ENCODE peak calls at places on chromosomes 6 and 20, in ten cellular contexts. Y is stimulated activated CD8-positive, alpha-beta memory T cell treated with anti-CD3 and anti-CD28 coated beads, Interleukin-7, amount 100 ng/mL, for 1 hour; F is dorsolateral prefrontal cortex; D is HS-5; N is globus pallidus; B is choroid plexus epithelial cell; X is NCI-H1092; G is AG08395; J is stromal cell of bone marrow; P is fibroblast of lung. S is an unnamed sample.

GRCh38 chr20:6169251-6169650 is 46.4 kb upstream of the FERMT1 start:
- DNase-seq in P (peak), B (peak), X (no peak), F (no peak), G (peak), J (no peak), D (peak), N (no peak), Y (no peak), S (peak)

GRCh38 chr20:16020971-16021370 is 552.3 kb downstream of the KIF16B start:
- DNase-seq in P (peak), B (peak), Y (no peak), J (peak), X (no peak), D (peak), G (peak), F (no peak), N (no peak), S (peak)

GRCh38 chr6:131070061-131070460 is 7.0 kb upstream of the EPB41L2 start:
- DNase-seq in X (no peak), P (no peak), G (no peak), D (no peak), B (no peak), F (no peak), Y (no peak), J (no peak), N (no peak), S (no peak)

GRCh38 chr6:118812972-118813371 is 81.0 kb upstream of the ASF1A start:
- DNase-seq in J (peak), Y (no peak), F (no peak), P (peak), B (no peak), D (peak), G (no peak), X (no peak), N (no peak), S (peak)

GRCh38 chr20:48169650-48170049 is 384.4 kb upstream of the SULF2 start:
- DNase-seq in N (no peak), P (no peak), D (no peak), G (no peak), Y (no peak), B (no peak), J (no peak), F (no peak), X (no peak), S (no peak)

GRCh38 chr6:124430741-124431140 is 531.5 kb upstream of the RNF217 start:
- DNase-seq in G (no peak), P (peak), N (no peak), D (no peak), Y (no peak), F (no peak), B (no peak), X (no peak), J (no peak), S (no peak)

GRCh38 chr20:13422637-13423036 is 201.6 kb downstream of the ISM1 start:
- DNase-seq in D (no peak), F (no peak), X (no peak), Y (no peak), G (no peak), P (no peak), J (no peak), B (no peak), N (no peak), S (no peak)

GRCh38 chr6:163694988-163695942 is 280.7 kb downstream of the QKI start:
- DNase-seq in B (no peak), X (no peak), G (no peak), P (no peak), Y (no peak), N (no peak), D (no peak), F (no peak), J (no peak), S (no peak)

GRCh38 chr20:1931830-1932229 is 36.6 kb downstream of the SIRPA start:
- DNase-seq in F (no peak), P (no peak), J (no peak), D (no peak), G (no peak), B (no peak), X (no peak), Y (no peak), N (no peak), S (no peak)

GRCh38 chr20:58888521-58889333 is 36.2 kb downstream of the GNAS start:
- DNase-seq in G (peak), X (peak), J (no peak), P (peak), N (peak), B (peak), F (peak), D (no peak), Y (peak), S (peak)

GRCh38 chr6:64589961-64590360 is 954.4 kb downstream of the PHF3 start:
- DNase-seq in Y (no peak), N (no peak), P (no peak), G (no peak), B (no peak), X (no peak), D (no peak), J (no peak), F (no peak), S (no peak)

GRCh38 chr6:69105288-69105687 is 470.2 kb downstream of the ADGRB3 start:
- DNase-seq in N (no peak), F (no peak), J (peak), X (no peak), P (no peak), B (peak), D (no peak), Y (no peak), G (no peak), S (peak)

GRCh38 chr20:14716251-14716650 is 378.8 kb upstream of the FLRT3 start:
- DNase-seq in D (no peak), J (no peak), N (no peak), G (no peak), P (no peak), X (no peak), F (no peak), Y (no peak), B (no peak), S (no peak)

S was measured in brain microvascular endothelial cell.